ENCODE peak calls at places on chromosomes 13 and 19, in eight cellular contexts. Y is heart right ventricle; C is activated T-helper 2 cell treated with anti-CD3 and anti-CD28 coated beads, Interferon-gamma antibody, Interleukin-2, Interleukin-4, amounts not matched to agents 10 μg/mL and 5 μg/mL and 100 μg/mL, durations not matched to agents 14 hours and 24 hours and 36 hours; Q is ureter; T is aorta; U is AG04449; W is left ventricle myocardium inferior; Z is naive thymus-derived CD8-positive, alpha-beta T cell. B is an unnamed sample.

GRCh38 chr13:35768551-35768950 is 292.1 kb upstream of the MAB21L1 start:
- DNase-seq in Y (no peak), C (no peak), Q (no peak), T (no peak), U (peak), W (no peak), Z (no peak), B (no peak)

GRCh38 chr13:25143693-25144092 is 28.4 kb downstream of the AMER2 start:
- DNase-seq in Y (no peak), C (no peak), Q (no peak), T (no peak), U (no peak), W (no peak), Z (no peak), B (no peak)

GRCh38 chr13:66748712-66749111 is 481.4 kb downstream of the PCDH9 start:
- DNase-seq in Y (no peak), C (no peak), Q (no peak), T (no peak), U (no peak), W (no peak), Z (no peak), B (no peak)

GRCh38 chr13:41455725-41456419 is 1.5 kb upstream of the RGCC start:
- DNase-seq in Y (no peak), C (no peak), Q (no peak), T (no peak), U (no peak), W (no peak), Z (peak), B (no peak)

GRCh38 chr19:19475845-19476828 is 39.2 kb downstream of the TSSK6 start:
- DNase-seq in Y (no peak), C (no peak), Q (no peak), T (no peak), U (no peak), W (no peak), Z (no peak), B (no peak)

GRCh38 chr13:64305246-64305645 is 2889.6 kb upstream of the PCDH20 start:
- DNase-seq in Y (no peak), C (no peak), Q (no peak), T (no peak), U (no peak), W (no peak), Z (no peak), B (no peak)

GRCh38 chr13:93652942-93653341 is 426.3 kb downstream of the GPC6 start:
- DNase-seq in Y (no peak), C (no peak), Q (no peak), T (no peak), U (no peak), W (no peak), Z (no peak), B (no peak)

GRCh38 chr19:31461814-31462539 is 112.7 kb upstream of the TSHZ3 start:
- DNase-seq in Y (no peak), C (no peak), Q (no peak), T (no peak), U (no peak), W (no peak), Z (no peak), B (no peak)

GRCh38 chr19:29665826-29666633 is 769 bp downstream of the PLEKHF1 start:
- DNase-seq in Y (peak), C (no peak), Q (no peak), T (peak), U (no peak), W (peak), Z (no peak), B (no peak)

GRCh38 chr19:6501740-6502648 is at the start of gene TUBB4A:
- DNase-seq in Y (peak), C (peak), Q (no peak), T (no peak), U (no peak), W (peak), Z (peak), B (no peak)

GRCh38 chr13:110323172-110323851 is 16.2 kb downstream of the COL4A2 start:
- DNase-seq in Y (no peak), C (no peak), Q (no peak), T (no peak), U (no peak), W (no peak), Z (no peak), B (no peak)

GRCh38 chr13:48750588-48751383 is 97.1 kb downstream of the CYSLTR2 start:
- DNase-seq in Y (peak), C (no peak), Q (no peak), T (peak), U (no peak), W (peak), Z (no peak), B (no peak)

GRCh38 chr13:108629353-108629752 is at the start of gene MYO16:
- DNase-seq in Y (no peak), C (no peak), Q (no peak), T (no peak), U (no peak), W (no peak), Z (no peak), B (no peak)

GRCh38 chr13:111616203-111616602 is 295.8 kb downstream of the TEX29 start:
- DNase-seq in Y (no peak), C (no peak), Q (no peak), T (no peak), U (no peak), W (no peak), Z (no peak), B (no peak)

GRCh38 chr13:23922005-23922932 is 25.0 kb upstream of the C1QTNF9B start:
- DNase-seq in Y (no peak), C (no peak), Q (no peak), T (no peak), U (no peak), W (no peak), Z (no peak), B (no peak)

GRCh38 chr13:90443268-90443667 is 904.2 kb upstream of the MIR17HG start:
- DNase-seq in Y (no peak), C (no peak), Q (no peak), T (no peak), U (no peak), W (no peak), Z (no peak), B (no peak)

GRCh38 chr13:93775507-93776108 is 549.0 kb downstream of the GPC6 start:
- DNase-seq in Y (no peak), C (no peak), Q (no peak), T (no peak), U (no peak), W (no peak), Z (no peak), B (peak)

GRCh38 chr13:48686810-48687209 is 33.1 kb downstream of the CYSLTR2 start:
- DNase-seq in Y (no peak), C (no peak), Q (no peak), T (no peak), U (no peak), W (no peak), Z (no peak), B (no peak)

GRCh38 chr19:27767234-27767633 is 1445.7 kb downstream of the UQCRFS1 start:
- DNase-seq in Y (no peak), C (no peak), Q (no peak), T (no peak), U (no peak), W (no peak), Z (no peak), B (no peak)

GRCh38 chr13:52780092-52780491 is 40.5 kb upstream of the CNMD start:
- DNase-seq in Y (no peak), C (no peak), Q (no peak), T (no peak), U (no peak), W (no peak), Z (no peak), B (no peak)

GRCh38 chr13:29543230-29544215 is 52.0 kb downstream of the SLC7A1 start:
- DNase-seq in Y (no peak), C (no peak), Q (no peak), T (no peak), U (no peak), W (no peak), Z (no peak), B (peak)

GRCh38 chr19:56162258-56162657 is 13.6 kb upstream of the GALP start:
- DNase-seq in Y (no peak), C (no peak), Q (no peak), T (no peak), U (no peak), W (no peak), Z (no peak), B (no peak)

GRCh38 chr19:29629836-29630534 is 23.9 kb downstream of the POP4 start:
- DNase-seq in Y (no peak), C (no peak), Q (no peak), T (no peak), U (no peak), W (no peak), Z (no peak), B (no peak)

GRCh38 chr19:36140289-36141038 is 598 bp downstream of the CAPNS1 start:
- DNase-seq in Y (peak), C (peak), Q (peak), T (peak), U (no peak), W (peak), Z (no peak), B (peak)

GRCh38 chr13:35768126-35768525 is 291.6 kb upstream of the MAB21L1 start:
- DNase-seq in Y (no peak), C (no peak), Q (no peak), T (no peak), U (no peak), W (no peak), Z (no peak), B (no peak)

GRCh38 chr13:39506559-39507390 is 96.2 kb downstream of the LHFPL6 start:
- DNase-seq in Y (no peak), C (no peak), Q (peak), T (no peak), U (no peak), W (no peak), Z (no peak), B (no peak)

GRCh38 chr13:41061914-41062837 is 867 bp downstream of the WBP4 start:
- DNase-seq in Y (no peak), C (no peak), Q (no peak), T (no peak), U (no peak), W (no peak), Z (no peak), B (peak)

GRCh38 chr13:34657716-34658115 is 284.4 kb upstream of the NBEA start:
- DNase-seq in Y (no peak), C (no peak), Q (no peak), T (no peak), U (peak), W (no peak), Z (no peak), B (peak)

GRCh38 chr13:28415994-28416411 is 78.9 kb downstream of the FLT1 start:
- DNase-seq in Y (no peak), C (no peak), Q (no peak), T (no peak), U (no peak), W (no peak), Z (no peak), B (peak)

GRCh38 chr13:29621401-29621800 is 25.9 kb upstream of the SLC7A1 start:
- DNase-seq in Y (no peak), C (no peak), Q (no peak), T (no peak), U (peak), W (no peak), Z (no peak), B (no peak)

B was measured in RKO.